ENCODE peak calls at places on chromosome 7, in ten cellular contexts. One of them, this sample, is unnamed.

GRCh38 chr7:119630570-119630969 is 642.4 kb upstream of the KCND2 start:
- DNase-seq in lung: no peak
- DNase-seq in AG04450: no peak
- DNase-seq in fibroblast of lung: no peak
- DNase-seq in fibroblast of mammary gland: no peak
- DNase-seq in GM06990: no peak
- DNase-seq in neural progenitor cell: peak
- DNase-seq in MM.1S: no peak
- DNase-seq in CD8-positive, alpha-beta T cell: no peak
- DNase-seq in GM12878: no peak
- DNase-seq in this sample: no peak

GRCh38 chr7:51060536-51060935 is 256.1 kb downstream of the COBL start:
- DNase-seq in fibroblast of mammary gland: peak
- DNase-seq in fibroblast of lung: no peak
- DNase-seq in lung: no peak
- DNase-seq in CD8-positive, alpha-beta T cell: no peak
- DNase-seq in AG04450: no peak
- DNase-seq in GM12878: no peak
- DNase-seq in neural progenitor cell: no peak
- DNase-seq in GM06990: no peak
- DNase-seq in MM.1S: no peak
- DNase-seq in this sample: no peak

GRCh38 chr7:30855936-30856335 is 55.7 kb upstream of the AQP1 start:
- DNase-seq in GM12878: no peak
- DNase-seq in MM.1S: no peak
- DNase-seq in CD8-positive, alpha-beta T cell: no peak
- DNase-seq in fibroblast of mammary gland: no peak
- DNase-seq in GM06990: no peak
- DNase-seq in fibroblast of lung: no peak
- DNase-seq in lung: no peak
- DNase-seq in neural progenitor cell: no peak
- DNase-seq in AG04450: no peak
- DNase-seq in this sample: no peak

GRCh38 chr7:30740417-30741181 is 11.3 kb upstream of the INMT start:
- DNase-seq in CD8-positive, alpha-beta T cell: peak
- DNase-seq in neural progenitor cell: peak
- DNase-seq in GM06990: peak
- DNase-seq in fibroblast of mammary gland: peak
- DNase-seq in GM12878: no peak
- DNase-seq in lung: peak
- DNase-seq in AG04450: peak
- DNase-seq in fibroblast of lung: peak
- DNase-seq in MM.1S: peak
- DNase-seq in this sample: peak

GRCh38 chr7:28645866-28646265 is 233.5 kb downstream of the CREB5 start:
- DNase-seq in fibroblast of lung: no peak
- DNase-seq in GM12878: no peak
- DNase-seq in MM.1S: no peak
- DNase-seq in CD8-positive, alpha-beta T cell: no peak
- DNase-seq in GM06990: no peak
- DNase-seq in fibroblast of mammary gland: no peak
- DNase-seq in lung: no peak
- DNase-seq in AG04450: no peak
- DNase-seq in neural progenitor cell: no peak
- DNase-seq in this sample: no peak

GRCh38 chr7:95905165-95905564 is 132.8 kb downstream of the DYNC1I1 start:
- DNase-seq in fibroblast of lung: peak
- DNase-seq in lung: no peak
- DNase-seq in AG04450: no peak
- DNase-seq in GM06990: no peak
- DNase-seq in fibroblast of mammary gland: no peak
- DNase-seq in MM.1S: no peak
- DNase-seq in CD8-positive, alpha-beta T cell: no peak
- DNase-seq in neural progenitor cell: peak
- DNase-seq in GM12878: no peak
- DNase-seq in this sample: no peak

GRCh38 chr7:69883399-69883821 is 285.1 kb downstream of the AUTS2 start:
- DNase-seq in CD8-positive, alpha-beta T cell: no peak
- DNase-seq in lung: no peak
- DNase-seq in GM12878: no peak
- DNase-seq in neural progenitor cell: no peak
- DNase-seq in fibroblast of lung: no peak
- DNase-seq in AG04450: no peak
- DNase-seq in MM.1S: no peak
- DNase-seq in GM06990: no peak
- DNase-seq in fibroblast of mammary gland: no peak
- DNase-seq in this sample: no peak

GRCh38 chr7:139992353-139993054 is 70.2 kb downstream of the PARP12 start:
- DNase-seq in neural progenitor cell: no peak
- DNase-seq in lung: no peak
- DNase-seq in GM06990: no peak
- DNase-seq in CD8-positive, alpha-beta T cell: no peak
- DNase-seq in MM.1S: no peak
- DNase-seq in fibroblast of lung: no peak
- DNase-seq in fibroblast of mammary gland: no peak
- DNase-seq in GM12878: no peak
- DNase-seq in AG04450: no peak
- DNase-seq in this sample: no peak

GRCh38 chr7:100477871-100478248 is 1.2 kb downstream of the TSC22D4 start:
- DNase-seq in AG04450: no peak
- DNase-seq in CD8-positive, alpha-beta T cell: no peak
- DNase-seq in neural progenitor cell: no peak
- DNase-seq in GM12878: no peak
- DNase-seq in fibroblast of mammary gland: no peak
- DNase-seq in fibroblast of lung: no peak
- DNase-seq in GM06990: peak
- DNase-seq in MM.1S: no peak
- DNase-seq in lung: no peak
- DNase-seq in this sample: no peak

GRCh38 chr7:5296015-5296621 is 13.4 kb downstream of the SLC29A4 start:
- DNase-seq in neural progenitor cell: peak
- DNase-seq in MM.1S: no peak
- DNase-seq in GM06990: no peak
- DNase-seq in lung: no peak
- DNase-seq in GM12878: no peak
- DNase-seq in fibroblast of mammary gland: no peak
- DNase-seq in fibroblast of lung: no peak
- DNase-seq in AG04450: no peak
- DNase-seq in CD8-positive, alpha-beta T cell: peak
- DNase-seq in this sample: no peak

GRCh38 chr7:79293655-79294142 is 159.8 kb downstream of the MAGI2 start:
- DNase-seq in CD8-positive, alpha-beta T cell: no peak
- DNase-seq in lung: peak
- DNase-seq in GM12878: no peak
- DNase-seq in fibroblast of lung: peak
- DNase-seq in neural progenitor cell: no peak
- DNase-seq in GM06990: no peak
- DNase-seq in AG04450: no peak
- DNase-seq in fibroblast of mammary gland: peak
- DNase-seq in MM.1S: no peak
- DNase-seq in this sample: no peak

GRCh38 chr7:47698386-47698785 is 116.5 kb upstream of the TNS3 start:
- DNase-seq in lung: no peak
- DNase-seq in fibroblast of lung: no peak
- DNase-seq in fibroblast of mammary gland: no peak
- DNase-seq in MM.1S: no peak
- DNase-seq in CD8-positive, alpha-beta T cell: no peak
- DNase-seq in neural progenitor cell: no peak
- DNase-seq in GM12878: no peak
- DNase-seq in GM06990: no peak
- DNase-seq in AG04450: no peak
- DNase-seq in this sample: no peak

GRCh38 chr7:11716185-11716584 is 115.8 kb downstream of the THSD7A start:
- DNase-seq in CD8-positive, alpha-beta T cell: no peak
- DNase-seq in neural progenitor cell: no peak
- DNase-seq in fibroblast of mammary gland: peak
- DNase-seq in AG04450: no peak
- DNase-seq in MM.1S: no peak
- DNase-seq in GM06990: no peak
- DNase-seq in lung: no peak
- DNase-seq in GM12878: no peak
- DNase-seq in fibroblast of lung: peak
- DNase-seq in this sample: no peak

GRCh38 chr7:108421720-108422331 is 34.4 kb downstream of the NRCAM start:
- DNase-seq in neural progenitor cell: no peak
- DNase-seq in AG04450: no peak
- DNase-seq in GM06990: no peak
- DNase-seq in CD8-positive, alpha-beta T cell: no peak
- DNase-seq in GM12878: no peak
- DNase-seq in fibroblast of lung: no peak
- DNase-seq in MM.1S: no peak
- DNase-seq in lung: no peak
- DNase-seq in fibroblast of mammary gland: no peak
- DNase-seq in this sample: no peak

GRCh38 chr7:36742911-36743775 is 18.8 kb upstream of the AOAH start:
- DNase-seq in CD8-positive, alpha-beta T cell: no peak
- DNase-seq in MM.1S: no peak
- DNase-seq in fibroblast of mammary gland: no peak
- DNase-seq in fibroblast of lung: no peak
- DNase-seq in lung: no peak
- DNase-seq in AG04450: no peak
- DNase-seq in neural progenitor cell: no peak
- DNase-seq in GM06990: no peak
- DNase-seq in GM12878: peak
- DNase-seq in this sample: no peak

GRCh38 chr7:85237721-85238120 is 50.9 kb upstream of the SEMA3D start:
- DNase-seq in fibroblast of lung: peak
- DNase-seq in CD8-positive, alpha-beta T cell: no peak
- DNase-seq in AG04450: peak
- DNase-seq in GM06990: no peak
- DNase-seq in lung: no peak
- DNase-seq in fibroblast of mammary gland: peak
- DNase-seq in neural progenitor cell: no peak
- DNase-seq in MM.1S: no peak
- DNase-seq in GM12878: no peak
- DNase-seq in this sample: no peak

DNA sequence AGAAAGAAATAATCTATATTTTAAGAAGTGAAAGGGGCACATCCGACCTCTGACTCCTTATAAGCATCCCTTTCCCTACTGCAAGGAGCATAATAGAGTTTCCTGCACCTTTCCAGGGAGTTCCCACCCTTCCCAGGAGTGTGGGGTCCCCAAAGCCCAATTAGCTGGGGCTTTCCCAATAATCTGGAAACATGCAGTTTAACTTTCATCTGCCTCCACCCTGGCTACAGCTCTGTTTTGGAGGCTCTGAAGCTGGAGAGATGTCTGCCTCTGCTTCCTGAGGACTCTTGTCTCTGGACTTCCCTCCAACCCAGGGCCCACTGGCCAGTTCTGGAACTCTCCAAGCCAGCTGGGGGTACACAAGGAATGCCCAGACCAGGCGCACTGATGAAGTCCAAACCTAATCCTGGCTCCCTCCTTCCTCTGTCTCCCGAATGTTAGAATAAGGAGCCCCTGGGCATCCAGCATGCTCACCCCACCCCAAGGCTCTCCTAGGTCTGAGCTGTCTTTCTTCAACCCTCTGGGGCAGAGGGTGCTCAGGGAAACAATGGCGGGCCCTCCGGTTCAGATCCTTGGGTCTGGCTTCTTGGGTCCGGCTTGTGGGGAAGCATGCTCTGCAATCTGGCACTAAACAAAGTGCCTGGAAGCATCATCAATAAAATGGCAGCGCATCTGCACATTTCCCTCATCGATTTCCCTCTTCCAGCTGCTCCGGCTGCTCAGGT is 13.4 kb downstream of the HOXA4 start:
- DNase-seq in GM12878: no peak
- DNase-seq in lung: peak
- DNase-seq in neural progenitor cell: no peak
- DNase-seq in GM06990: no peak
- DNase-seq in AG04450: no peak
- DNase-seq in CD8-positive, alpha-beta T cell: no peak
- DNase-seq in fibroblast of mammary gland: no peak
- DNase-seq in MM.1S: no peak
- DNase-seq in fibroblast of lung: peak
- DNase-seq in this sample: no peak
- H3K4me3 ChIP-seq in GM12878: no peak
- H3K4me3 ChIP-seq in lung: peak
- H3K4me3 ChIP-seq in neural progenitor cell: no peak
- H3K4me3 ChIP-seq in GM06990: no peak
- H3K4me3 ChIP-seq in AG04450: peak
- H3K4me3 ChIP-seq in CD8-positive, alpha-beta T cell: no peak
- H3K4me3 ChIP-seq in fibroblast of mammary gland: no peak
- H3K4me3 ChIP-seq in MM.1S: no peak
- H3K4me3 ChIP-seq in fibroblast of lung: peak
- H3K4me3 ChIP-seq in this sample: no peak

GRCh38 chr7:116582164-116582732 is 57.4 kb downstream of the CAV1 start:
- DNase-seq in GM06990: no peak
- DNase-seq in GM12878: no peak
- DNase-seq in fibroblast of lung: peak
- DNase-seq in neural progenitor cell: no peak
- DNase-seq in CD8-positive, alpha-beta T cell: no peak
- DNase-seq in lung: no peak
- DNase-seq in fibroblast of mammary gland: peak
- DNase-seq in AG04450: no peak
- DNase-seq in MM.1S: no peak
- DNase-seq in this sample: no peak
- TF ChIP-seq CTCF in GM06990: no peak
- TF ChIP-seq CTCF in GM12878: no peak
- TF ChIP-seq CTCF in fibroblast of lung: peak
- TF ChIP-seq CTCF in neural progenitor cell: no peak
- TF ChIP-seq CTCF in CD8-positive, alpha-beta T cell: no peak
- TF ChIP-seq CTCF in lung: no peak
- TF ChIP-seq CTCF in fibroblast of mammary gland: peak
- TF ChIP-seq CTCF in AG04450: peak
- TF ChIP-seq CTCF in MM.1S: no peak
- TF ChIP-seq CTCF in this sample: peak

DNA sequence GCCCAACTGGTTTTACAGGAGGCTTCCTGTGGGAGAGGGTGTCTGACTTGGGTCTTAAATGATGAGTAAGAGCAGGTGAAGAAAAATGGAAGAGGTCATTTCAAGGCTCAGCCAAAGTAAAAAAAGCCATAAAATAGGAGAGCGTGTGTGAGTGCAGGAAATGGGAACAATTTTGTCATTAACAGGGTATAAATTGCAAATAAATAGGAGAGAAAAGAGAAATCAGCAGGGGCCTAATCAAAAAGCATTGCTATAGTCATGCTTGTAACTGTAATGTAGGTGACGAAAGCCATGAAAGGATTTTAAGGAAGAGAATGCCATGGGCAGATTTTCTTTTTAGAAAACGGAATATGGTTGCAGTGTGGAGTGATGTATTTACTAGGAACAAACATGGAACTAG is 15.7 kb upstream of the SEMA3A start:
- DNase-seq in fibroblast of mammary gland: no peak
- DNase-seq in AG04450: no peak
- DNase-seq in fibroblast of lung: no peak
- DNase-seq in GM06990: no peak
- DNase-seq in GM12878: no peak
- DNase-seq in CD8-positive, alpha-beta T cell: no peak
- DNase-seq in lung: no peak
- DNase-seq in MM.1S: no peak
- DNase-seq in neural progenitor cell: no peak
- DNase-seq in this sample: no peak
- H3K4me3 ChIP-seq in fibroblast of mammary gland: no peak
- H3K4me3 ChIP-seq in AG04450: no peak
- H3K4me3 ChIP-seq in fibroblast of lung: no peak
- H3K4me3 ChIP-seq in GM06990: no peak
- H3K4me3 ChIP-seq in GM12878: no peak
- H3K4me3 ChIP-seq in CD8-positive, alpha-beta T cell: no peak
- H3K4me3 ChIP-seq in lung: no peak
- H3K4me3 ChIP-seq in MM.1S: no peak
- H3K4me3 ChIP-seq in neural progenitor cell: no peak
- H3K4me3 ChIP-seq in this sample: no peak

GRCh38 chr7:4129481-4130122 is 552.5 kb upstream of the FOXK1 start:
- DNase-seq in GM06990: no peak
- DNase-seq in MM.1S: no peak
- DNase-seq in neural progenitor cell: no peak
- DNase-seq in fibroblast of lung: no peak
- DNase-seq in CD8-positive, alpha-beta T cell: no peak
- DNase-seq in lung: no peak
- DNase-seq in fibroblast of mammary gland: no peak
- DNase-seq in AG04450: no peak
- DNase-seq in GM12878: no peak
- DNase-seq in this sample: no peak
- TF ChIP-seq CTCF in GM06990: no peak
- TF ChIP-seq CTCF in MM.1S: no peak
- TF ChIP-seq CTCF in neural progenitor cell: peak
- TF ChIP-seq CTCF in fibroblast of lung: no peak
- TF ChIP-seq CTCF in CD8-positive, alpha-beta T cell: no peak
- TF ChIP-seq CTCF in lung: no peak
- TF ChIP-seq CTCF in fibroblast of mammary gland: no peak
- TF ChIP-seq CTCF in AG04450: no peak
- TF ChIP-seq CTCF in GM12878: no peak
- TF ChIP-seq CTCF in this sample: no peak

This sample was measured in AG09309.